ENCODE peak calls at places on chromosomes 5 and 9, in eight cellular contexts. P is A549, A is lower lobe of right lung, B is left ventricle myocardium inferior, D is esophagus squamous epithelium, N is heart left ventricle, I is aorta, L is lung. X is an unnamed sample.
A peak's percentile ranks its signal among the peaks of the same experiment; 100 is the strongest.

GRCh38 chr9:84170521-84171141 is 169.9 kb downstream of the SLC28A3 start:
- DNase-seq in B (peak; percentile 90), I (peak; percentile 86), A (peak; percentile 69), L (peak; percentile 59), N (peak; percentile 95), D (no peak), P (peak; percentile 30), X (no peak)

GRCh38 chr9:36126016-36126786 is 10.3 kb upstream of the GLIPR2 start:
- DNase-seq in B (no peak), A (no peak), I (no peak), N (no peak), P (no peak), D (no peak), L (no peak), X (no peak)

GRCh38 chr5:98904786-98905185 is 24.0 kb downstream of the CHD1 start:
- DNase-seq in D (no peak), N (no peak), A (no peak), I (no peak), B (no peak), L (no peak), P (no peak), X (no peak)

GRCh38 chr9:91445135-91445534 is 21.5 kb upstream of the NFIL3 start:
- DNase-seq in B (no peak), D (no peak), L (no peak), P (no peak), N (no peak), A (no peak), I (no peak), X (no peak)

GRCh38 chr5:153905214-153905613 is 133.5 kb downstream of the FAM114A2 start:
- DNase-seq in L (no peak), D (no peak), A (no peak), N (no peak), I (no peak), P (no peak), B (no peak), X (no peak)

GRCh38 chr5:73789851-73790281 is 163.9 kb downstream of the ARHGEF28 start:
- DNase-seq in P (no peak), D (no peak), I (no peak), N (no peak), A (no peak), B (no peak), L (no peak), X (no peak)

GRCh38 chr5:93189707-93190120 is 391.3 kb downstream of the NR2F1-AS1 start:
- DNase-seq in P (peak; percentile 18), B (no peak), D (no peak), A (no peak), L (no peak), I (no peak), N (no peak), X (no peak)

GRCh38 chr5:170333161-170333909 is 35.8 kb upstream of the LCP2 start:
- DNase-seq in D (no peak), P (no peak), L (no peak), A (peak; percentile 67), N (no peak), I (peak; percentile 51), B (no peak), X (peak; percentile 61)

GRCh38 chr5:78433972-78434371 is 73.6 kb downstream of the SCAMP1 start:
- DNase-seq in P (no peak), I (no peak), D (no peak), L (no peak), N (no peak), A (no peak), B (no peak), X (no peak)

GRCh38 chr9:6997330-6997729 is 239.6 kb downstream of the KDM4C start:
- DNase-seq in D (no peak), P (no peak), N (no peak), L (no peak), A (no peak), I (no peak), B (no peak), X (no peak)

GRCh38 chr9:128382261-128382660 is 11.1 kb downstream of the URM1 start:
- DNase-seq in D (no peak), I (no peak), P (no peak), L (no peak), N (no peak), B (no peak), A (no peak), X (no peak)

DNA sequence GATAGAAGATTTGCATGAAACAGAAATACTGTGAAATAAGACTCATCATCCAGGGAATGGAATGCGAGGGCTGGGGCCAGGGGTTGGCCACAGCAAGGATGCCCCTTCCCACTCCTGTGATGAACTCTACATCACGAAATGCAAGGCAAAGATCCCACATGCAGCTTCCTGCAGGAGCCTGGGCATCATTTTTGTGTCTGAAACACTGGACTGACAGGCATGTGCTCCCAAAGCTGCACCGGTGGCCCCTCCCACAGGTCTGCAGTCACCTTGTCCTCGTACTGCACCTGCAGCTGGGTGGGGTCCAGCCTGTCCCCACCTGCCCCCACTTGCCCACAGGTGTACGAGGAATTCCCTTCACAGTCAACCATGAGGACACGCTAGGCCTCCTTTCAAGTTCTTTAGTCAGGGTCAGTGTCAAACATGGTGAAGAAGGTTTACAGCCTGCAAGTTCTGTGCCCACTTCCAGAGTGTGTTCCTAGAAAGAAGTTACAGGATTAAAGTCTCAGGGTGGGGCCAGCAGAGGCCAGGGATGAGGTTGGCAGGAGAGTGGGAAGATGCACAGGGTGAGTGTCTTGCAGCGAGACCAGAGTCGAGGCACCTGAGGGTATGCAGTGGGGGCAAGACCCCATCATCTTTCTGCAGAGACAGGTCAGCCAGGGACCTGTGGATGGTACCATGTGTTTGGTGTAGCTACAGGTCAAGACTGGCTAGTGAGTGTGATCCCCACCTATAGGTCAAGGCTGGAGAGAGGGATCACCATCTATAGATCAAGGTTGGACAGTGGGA is 155.0 kb upstream of the IRX2 start:
- DNase-seq in D (no peak), I (no peak), B (no peak), A (no peak), P (no peak), N (no peak), L (no peak), X (no peak)
- H3K9me3 ChIP-seq in D (no peaks in the 10 kb centered on the region), I (peaks cover 2% of the 10 kb centered on the region), B (no peaks in the 10 kb centered on the region), A (no peaks in the 10 kb centered on the region), P (no peaks in the 10 kb centered on the region), N (no peaks in the 10 kb centered on the region), L (no peaks in the 10 kb centered on the region), X (no peaks in the 10 kb centered on the region)

DNA sequence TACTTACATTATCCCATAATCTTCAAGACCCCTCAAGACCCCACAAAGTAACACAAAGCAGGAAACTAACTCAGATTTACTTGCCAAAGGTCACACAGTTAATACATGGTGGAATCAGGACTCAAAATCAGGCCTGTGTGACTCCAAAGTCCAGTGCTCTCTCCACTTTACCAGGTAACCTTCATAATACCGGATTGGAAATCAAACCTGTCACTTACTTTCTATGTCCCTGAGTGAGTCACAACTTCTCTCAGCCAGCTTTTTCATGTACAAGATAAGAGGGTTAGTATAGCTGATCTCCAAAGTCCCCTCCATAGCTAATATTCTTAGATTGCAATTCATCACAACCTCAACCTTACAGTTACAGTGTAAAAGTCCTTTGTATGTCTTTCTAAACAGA is 17.1 kb downstream of the STRBP start:
- DNase-seq in N (no peak), D (no peak), B (no peak), L (no peak), I (no peak), P (no peak), A (no peak), X (no peak)
- H3K9me3 ChIP-seq in N (no peaks in the 10 kb centered on the region), D (no peaks in the 10 kb centered on the region), B (peaks cover 5% of the 10 kb centered on the region), L (no peaks in the 10 kb centered on the region), I (no peaks in the 10 kb centered on the region), P (no peaks in the 10 kb centered on the region), A (no peaks in the 10 kb centered on the region), X (no peaks in the 10 kb centered on the region)

DNA sequence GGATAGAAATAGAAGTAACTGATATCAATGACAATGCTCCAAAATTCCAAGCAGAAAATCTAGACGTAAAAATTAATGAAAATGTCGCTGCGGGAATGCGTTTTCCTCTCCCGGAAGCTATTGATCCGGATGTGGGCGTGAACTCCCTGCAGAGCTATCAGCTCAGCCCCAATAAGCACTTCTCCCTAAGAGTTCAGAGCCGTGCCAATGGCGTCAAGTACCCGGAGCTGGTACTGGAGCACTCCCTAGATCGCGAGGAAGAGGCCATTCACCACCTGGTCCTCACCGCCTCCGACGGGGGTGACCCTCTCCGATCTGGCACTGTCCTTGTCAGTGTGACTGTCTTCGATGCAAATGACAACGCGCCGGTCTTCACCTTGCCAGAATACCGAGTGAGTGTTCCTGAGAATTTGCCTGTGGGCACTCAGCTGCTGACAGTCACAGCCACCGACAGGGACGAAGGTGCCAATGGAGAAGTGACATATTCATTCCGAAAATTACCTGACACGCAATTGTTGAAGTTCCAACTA is 818 bp downstream of the PCDHGA10 start:
- DNase-seq in D (no peak), L (no peak), N (no peak), P (no peak), I (no peak), A (no peak), B (no peak), X (no peak)
- H3K9me3 ChIP-seq in D (peaks cover 86% of the 10 kb centered on the region), L (no peaks in the 10 kb centered on the region), N (peaks cover 3% of the 10 kb centered on the region), P (peaks cover 33% of the 10 kb centered on the region), I (peaks cover 37% of the 10 kb centered on the region), A (peaks cover 81% of the 10 kb centered on the region), B (peaks cover 99% of the 10 kb centered on the region), X (no peaks in the 10 kb centered on the region)

GRCh38 chr5:180234271-180234670 is 25.3 kb upstream of the RASGEF1C start:
- DNase-seq in I (no peak), B (no peak), A (no peak), N (no peak), D (no peak), L (no peak), P (no peak), X (no peak)

GRCh38 chr5:180235077-180235476 is 26.1 kb upstream of the RASGEF1C start:
- DNase-seq in I (no peak), N (no peak), L (no peak), A (no peak), D (no peak), B (no peak), P (no peak), X (no peak)

GRCh38 chr5:180235846-180236245 is 26.8 kb upstream of the RASGEF1C start:
- DNase-seq in B (no peak), N (no peak), P (no peak), A (no peak), D (no peak), I (no peak), L (no peak), X (no peak)

GRCh38 chr5:180241600-180241999 is 32.6 kb upstream of the RASGEF1C start:
- DNase-seq in I (no peak), A (no peak), L (no peak), D (no peak), P (no peak), B (no peak), N (no peak), X (no peak)

DNA sequence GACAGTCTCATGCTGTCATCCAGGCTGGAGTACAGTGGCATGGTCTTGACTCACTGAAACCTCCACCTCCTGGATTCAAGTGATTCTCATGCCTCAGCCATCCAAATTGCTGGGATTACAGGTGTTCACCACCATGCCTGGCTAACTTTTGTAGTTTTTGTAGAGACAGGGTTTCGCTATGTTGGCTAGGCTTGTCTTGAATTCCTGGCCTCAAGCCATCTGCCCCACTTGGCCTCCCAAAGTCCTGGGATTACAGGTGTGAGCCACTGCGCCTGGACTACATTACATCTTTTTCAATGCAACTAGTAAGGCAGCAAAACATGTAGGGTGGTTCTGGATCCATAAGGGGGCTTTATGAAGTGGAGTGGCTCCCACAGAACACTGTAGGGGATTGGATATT is 29.6 kb upstream of the RASGEF1C start:
- DNase-seq in I (no peak), L (no peak), D (no peak), A (no peak), N (no peak), P (no peak), B (no peak), X (no peak)
- H3K9me3 ChIP-seq in I (peaks cover 26% of the 10 kb centered on the region), L (no peaks in the 10 kb centered on the region), D (no peaks in the 10 kb centered on the region), A (peaks cover 13% of the 10 kb centered on the region), N (no peaks in the 10 kb centered on the region), P (peaks cover 43% of the 10 kb centered on the region), B (peaks cover 54% of the 10 kb centered on the region), X (no peaks in the 10 kb centered on the region)

X was measured in CD4-positive, alpha-beta memory T cell.